ENCODE peak calls at places on chromosomes 16 and 17, in five cellular contexts. V is neuronal stem cell, Q is IMR-90, L is H9, W is H1. Z is an unnamed sample.

GRCh38 chr16:64738321-64738960 is 383.4 kb downstream of the CDH11 start:
- DNase-seq in V (no peak), W (no peak), Q (peak), L (no peak), Z (peak)

GRCh38 chr16:68662035-68662434 is 16.9 kb downstream of the CDH3 start:
- DNase-seq in Q (no peak), V (no peak), W (no peak), L (no peak), Z (no peak)

GRCh38 chr17:27671591-27671910 is 40.6 kb downstream of the LGALS9 start:
- DNase-seq in Q (no peak), W (no peak), L (no peak), V (no peak), Z (no peak)

GRCh38 chr17:18141210-18141803 is 32.8 kb downstream of the MYO15A start:
- DNase-seq in W (peak), Q (peak), L (no peak), V (peak), Z (peak)

GRCh38 chr16:15933781-15934180 is 15.6 kb upstream of the ABCC1 start:
- DNase-seq in L (no peak), Q (no peak), W (no peak), V (no peak), Z (no peak)

GRCh38 chr16:87461466-87461975 is 31.3 kb downstream of the ZCCHC14 start:
- DNase-seq in L (peak), W (peak), Q (no peak), V (peak), Z (peak)

GRCh38 chr16:87206646-87207451 is 110.3 kb downstream of the C16orf95 start:
- DNase-seq in Q (peak), V (no peak), L (no peak), W (no peak), Z (peak)

GRCh38 chr17:74599531-74599939 is 7.5 kb upstream of the CD300LD start:
- DNase-seq in Q (no peak), L (no peak), W (no peak), V (no peak), Z (no peak)

GRCh38 chr17:45270828-45271418 is 9.0 kb upstream of the SPATA32 start:
- DNase-seq in W (peak), L (peak), V (peak), Q (no peak), Z (no peak)

GRCh38 chr16:22282254-22282892 is 14.8 kb upstream of the POLR3E start:
- DNase-seq in Q (no peak), W (no peak), L (no peak), V (no peak), Z (no peak)

GRCh38 chr16:70759666-70760065 is 41.3 kb downstream of the VAC14 start:
- DNase-seq in W (no peak), Q (no peak), L (no peak), V (no peak), Z (no peak)

GRCh38 chr17:18248300-18248731 is 10.2 kb downstream of the FLII start:
- DNase-seq in L (peak), V (no peak), W (peak), Q (peak), Z (peak)

GRCh38 chr16:55478827-55479559 is at the start of gene MMP2:
- DNase-seq in W (peak), Q (peak), L (peak), V (peak), Z (peak)

GRCh38 chr17:80428796-80429195 is 13.8 kb downstream of the ENDOV start:
- DNase-seq in Q (no peak), L (no peak), W (no peak), V (no peak), Z (no peak)

GRCh38 chr17:78342438-78343098 is 17.3 kb downstream of the SOCS3 start:
- DNase-seq in W (no peak), Q (peak), L (peak), V (no peak), Z (peak)

GRCh38 chr16:59039066-59039465 is 304.9 kb upstream of the GOT2 start:
- DNase-seq in L (no peak), Q (no peak), V (no peak), W (no peak), Z (no peak)

GRCh38 chr17:81481011-81481799 is 31.4 kb downstream of the ACTG1 start:
- DNase-seq in L (peak), W (peak), V (peak), Q (peak), Z (no peak)

GRCh38 chr16:4409081-4409932 is 7.1 kb downstream of the CORO7 start:
- DNase-seq in Q (no peak), V (no peak), W (peak), L (peak), Z (peak)

GRCh38 chr16:64011650-64012049 is 1110.2 kb downstream of the CDH11 start:
- DNase-seq in Q (no peak), L (no peak), W (no peak), V (no peak), Z (no peak)

GRCh38 chr17:43846963-43847369 is at the start of gene CD300LG:
- DNase-seq in V (no peak), L (peak), W (peak), Q (no peak), Z (no peak)

GRCh38 chr17:80678621-80679020 is 134.0 kb downstream of the RPTOR start:
- DNase-seq in L (peak), V (no peak), W (no peak), Q (peak), Z (peak)

GRCh38 chr17:39380144-39380543 is 21.3 kb downstream of the FBXL20 start:
- DNase-seq in Q (no peak), L (no peak), W (no peak), V (no peak), Z (no peak)

GRCh38 chr16:80862153-80862552 is 57.8 kb upstream of the CDYL2 start:
- DNase-seq in W (no peak), Q (no peak), L (no peak), V (no peak), Z (no peak)

GRCh38 chr16:85555549-85556455 is 57.3 kb upstream of the GSE1 start:
- DNase-seq in L (peak), V (no peak), W (peak), Q (no peak), Z (peak)

GRCh38 chr16:69349508-69349907 is 2.1 kb downstream of the TMED6 start:
- DNase-seq in L (no peak), Q (no peak), V (no peak), W (no peak), Z (no peak)

GRCh38 chr17:45231481-45232116 is 9.9 kb downstream of the FMNL1 start:
- DNase-seq in W (peak), L (peak), V (no peak), Q (no peak), Z (no peak)

GRCh38 chr16:16120382-16121184 is 102.7 kb downstream of the ABCC6 start:
- DNase-seq in W (no peak), V (no peak), L (no peak), Q (peak), Z (no peak)

GRCh38 chr17:27473748-27474609 is 17.7 kb downstream of the KSR1 start:
- DNase-seq in V (no peak), L (no peak), Q (no peak), W (no peak), Z (peak)

GRCh38 chr17:48626470-48627241 is 498 bp upstream of the HOXB9 start:
- DNase-seq in Q (peak), W (no peak), V (no peak), L (peak), Z (peak)

GRCh38 chr17:33113281-33114010 is 121.8 kb downstream of the SPACA3 start:
- DNase-seq in L (no peak), V (no peak), W (no peak), Q (peak), Z (no peak)

GRCh38 chr16:24776486-24777220 is 47.2 kb downstream of the TNRC6A start:
- DNase-seq in Q (peak), L (no peak), W (no peak), V (no peak), Z (no peak)

GRCh38 chr17:45313419-45313771 is 3.4 kb downstream of the MAP3K14 start:
- DNase-seq in V (no peak), L (no peak), W (no peak), Q (no peak), Z (no peak)

GRCh38 chr16:51524555-51525373 is 373.7 kb upstream of the SALL1 start:
- DNase-seq in V (no peak), L (no peak), W (no peak), Q (peak), Z (peak)

GRCh38 chr17:57016066-57016763 is 38.3 kb downstream of the SCPEP1 start:
- DNase-seq in L (peak), W (no peak), Q (no peak), V (no peak), Z (no peak)

GRCh38 chr17:48909796-48910195 is 1.6 kb downstream of the UBE2Z start:
- DNase-seq in Q (peak), V (no peak), W (no peak), L (no peak), Z (peak)

GRCh38 chr17:71974051-71974450 is 146.8 kb upstream of the SOX9 start:
- DNase-seq in L (no peak), V (no peak), W (no peak), Q (no peak), Z (no peak)

GRCh38 chr17:55520402-55520801 is 9.2 kb upstream of the SMIM36 start:
- DNase-seq in V (no peak), L (no peak), W (no peak), Q (no peak), Z (no peak)

GRCh38 chr17:43351686-43352085 is 47.1 kb upstream of the ARL4D start:
- DNase-seq in L (no peak), Q (no peak), W (no peak), V (no peak), Z (no peak)

GRCh38 chr17:19558946-19559345 is 25.3 kb downstream of the SLC47A1 start:
- DNase-seq in W (no peak), V (no peak), Q (no peak), L (no peak), Z (no peak)
- H2AFZ ChIP-seq in W (no peak), V (no peak), Q (no peak), L (no peak), Z (no peak)

DNA sequence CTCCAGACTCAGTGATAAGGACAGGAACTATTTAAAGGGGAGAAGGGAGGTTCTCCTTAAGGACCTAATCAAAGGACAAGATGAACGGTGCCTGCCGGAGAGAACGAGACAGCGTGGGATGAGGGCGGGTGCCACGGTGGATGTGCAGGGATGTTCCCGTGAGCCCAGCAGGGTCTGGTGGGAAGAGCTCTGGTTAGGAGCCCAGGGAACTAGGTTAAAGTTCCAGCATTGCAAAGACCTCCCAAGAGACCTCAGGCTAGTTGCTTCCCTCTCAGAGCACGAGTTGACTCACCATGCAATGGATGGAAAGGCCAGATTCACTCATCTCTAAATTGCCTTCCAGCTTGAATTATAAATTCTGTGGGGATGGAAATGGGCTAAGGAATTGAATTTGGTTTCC is 14.7 kb downstream of the CCR7 start:
- DNase-seq in W (no peak), V (no peak), L (no peak), Q (peak), Z (peak)
- H2BK15ac ChIP-seq in W (no peak), V (no peak), L (no peak), Q (peak), Z (no peak)

GRCh38 chr16:79845006-79845733 is 244.6 kb upstream of the MAF start:
- DNase-seq in V (no peak), W (no peak), L (no peak), Q (no peak), Z (no peak)
- H2AFZ ChIP-seq in V (no peak), W (no peak), L (no peak), Q (no peak), Z (no peak)

GRCh38 chr16:72131036-72131435 is 37.4 kb downstream of the DHX38 start:
- DNase-seq in L (no peak), V (no peak), Q (no peak), W (no peak), Z (no peak)
- H2BK15ac ChIP-seq in L (no peak), V (no peak), Q (no peak), W (no peak), Z (no peak)

Z was measured in mesenchymal stem cell.